ENCODE peak calls at places on chromosome 9, in seven cellular contexts. Q is Karpas-422; E is CD4-positive, alpha-beta memory T cell; G is breast epithelium; C is endodermal cell; J is K562; U is left ventricle myocardium inferior. N is an unnamed sample.
A peak's percentile ranks its signal among the peaks of the same experiment; 100 is the strongest.

GRCh38 chr9:73541923-73542322 is 390.3 kb downstream of the ANXA1 start:
- DNase-seq in Q (no peak), E (no peak), G (no peak), C (no peak), J (no peak), U (no peak), N (no peak)

GRCh38 chr9:78097541-78097940 is 65.9 kb upstream of the GNAQ start:
- DNase-seq in Q (peak; percentile 56), E (no peak), G (no peak), C (no peak), J (no peak), U (no peak), N (no peak)

GRCh38 chr9:28155671-28156070 is 582.4 kb upstream of the C9orf72 start:
- DNase-seq in Q (no peak), E (no peak), G (no peak), C (no peak), J (no peak), U (no peak), N (no peak)

GRCh38 chr9:122053546-122053945 is 39.6 kb downstream of the TTLL11 start:
- DNase-seq in Q (no peak), E (no peak), G (no peak), C (no peak), J (no peak), U (no peak), N (no peak)

GRCh38 chr9:95494022-95494415 is 22.8 kb downstream of the PTCH1 start:
- DNase-seq in Q (peak; percentile 94), E (peak; percentile 46), G (no peak), C (no peak), J (no peak), U (no peak), N (no peak)

GRCh38 chr9:136147038-136147889 is 28.6 kb upstream of the TMEM250 start:
- DNase-seq in Q (no peak), E (no peak), G (no peak), C (no peak), J (no peak), U (no peak), N (no peak)

GRCh38 chr9:36041491-36041890 is 4.8 kb downstream of the RECK start:
- DNase-seq in Q (no peak), E (peak; percentile 9), G (no peak), C (no peak), J (no peak), U (no peak), N (no peak)

GRCh38 chr9:86246752-86247161 is 12.7 kb downstream of the C9orf153 start:
- DNase-seq in Q (peak; percentile 56), E (no peak), G (no peak), C (no peak), J (no peak), U (peak; percentile 38), N (no peak)

GRCh38 chr9:70083429-70083828 is 39.8 kb downstream of the MAMDC2 start:
- DNase-seq in Q (no peak), E (no peak), G (peak; percentile 34), C (no peak), J (no peak), U (no peak), N (peak; percentile 20)

GRCh38 chr9:87342743-87343142 is 154.9 kb upstream of the DAPK1 start:
- DNase-seq in Q (no peak), E (no peak), G (no peak), C (no peak), J (no peak), U (peak; percentile 38), N (peak; percentile 29)

GRCh38 chr9:33187519-33188218 is 20.5 kb upstream of the B4GALT1 start:
- DNase-seq in Q (no peak), E (no peak), G (no peak), C (peak; percentile 75), J (no peak), U (peak; percentile 66), N (peak; percentile 70)

GRCh38 chr9:22170162-22170932 is 161.2 kb upstream of the CDKN2B start:
- DNase-seq in Q (peak; percentile 39), E (no peak), G (no peak), C (no peak), J (no peak), U (no peak), N (no peak)

GRCh38 chr9:114037961-114038723 is 40.0 kb downstream of the AMBP start:
- DNase-seq in Q (no peak), E (no peak), G (peak; percentile 14), C (peak; percentile 71), J (no peak), U (no peak), N (peak; percentile 88)

GRCh38 chr9:91047993-91048607 is 246.5 kb downstream of the SYK start:
- DNase-seq in Q (no peak), E (no peak), G (no peak), C (no peak), J (no peak), U (no peak), N (no peak)

GRCh38 chr9:114210691-114211276 is 55.4 kb downstream of the COL27A1 start:
- DNase-seq in Q (no peak), E (no peak), G (no peak), C (no peak), J (no peak), U (no peak), N (no peak)

GRCh38 chr9:104988539-104988938 is 60.6 kb upstream of the ABCA1 start:
- DNase-seq in Q (no peak), E (no peak), G (no peak), C (no peak), J (no peak), U (no peak), N (no peak)

GRCh38 chr9:15306068-15306756 is 804 bp downstream of the TTC39B start:
- DNase-seq in Q (no peak), E (peak; percentile 65), G (peak; percentile 84), C (peak; percentile 88), J (no peak), U (peak; percentile 38), N (peak; percentile 65)

GRCh38 chr9:107905313-107906027 is 415.9 kb upstream of the KLF4 start:
- DNase-seq in Q (no peak), E (no peak), G (no peak), C (no peak), J (no peak), U (peak; percentile 20), N (no peak)

GRCh38 chr9:125889524-125890473 is 142.6 kb downstream of the PBX3 start:
- DNase-seq in Q (no peak), E (peak; percentile 32), G (no peak), C (peak; percentile 86), J (no peak), U (peak; percentile 39), N (peak; percentile 12)

DNA sequence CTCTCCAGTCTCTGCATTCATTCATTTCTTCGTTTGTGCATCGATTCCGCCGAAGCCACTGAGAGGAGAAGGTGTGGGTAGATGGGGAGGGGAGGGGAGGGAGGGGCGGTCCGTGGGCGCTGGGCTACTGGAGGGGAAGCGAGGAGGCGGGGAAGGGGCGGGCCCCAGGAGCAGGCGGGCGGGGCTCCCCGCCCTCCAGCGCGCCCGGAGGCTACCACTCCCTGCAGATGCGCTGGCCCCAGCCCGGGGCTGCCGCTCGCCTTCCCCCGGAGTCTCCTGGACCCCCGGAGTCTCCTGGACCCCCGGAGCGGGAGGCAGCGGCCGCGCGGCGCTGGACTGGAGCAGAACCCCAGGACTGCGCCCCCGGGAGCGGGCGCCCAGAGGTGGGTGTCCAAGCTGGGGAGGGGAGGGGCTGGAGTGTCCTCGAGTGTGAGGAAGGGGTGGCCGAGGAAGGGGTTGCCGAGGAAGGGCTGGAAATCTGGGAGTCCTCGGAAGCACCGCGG is 159.4 kb downstream of the C9orf152 start:
- DNase-seq in Q (peak; percentile 85), E (peak; percentile 74), G (peak; percentile 26), C (peak; percentile 90), J (peak; percentile 66), U (peak; percentile 84), N (peak; percentile 79)
- H3K27me3 ChIP-seq in Q (no peaks in the 10 kb centered on the region), E (no peaks in the 10 kb centered on the region), G (no peaks in the 10 kb centered on the region), C (peaks cover 41% of the 10 kb centered on the region), J (peaks cover 9% of the 10 kb centered on the region), U (no peaks in the 10 kb centered on the region), N (no peaks in the 10 kb centered on the region)

DNA sequence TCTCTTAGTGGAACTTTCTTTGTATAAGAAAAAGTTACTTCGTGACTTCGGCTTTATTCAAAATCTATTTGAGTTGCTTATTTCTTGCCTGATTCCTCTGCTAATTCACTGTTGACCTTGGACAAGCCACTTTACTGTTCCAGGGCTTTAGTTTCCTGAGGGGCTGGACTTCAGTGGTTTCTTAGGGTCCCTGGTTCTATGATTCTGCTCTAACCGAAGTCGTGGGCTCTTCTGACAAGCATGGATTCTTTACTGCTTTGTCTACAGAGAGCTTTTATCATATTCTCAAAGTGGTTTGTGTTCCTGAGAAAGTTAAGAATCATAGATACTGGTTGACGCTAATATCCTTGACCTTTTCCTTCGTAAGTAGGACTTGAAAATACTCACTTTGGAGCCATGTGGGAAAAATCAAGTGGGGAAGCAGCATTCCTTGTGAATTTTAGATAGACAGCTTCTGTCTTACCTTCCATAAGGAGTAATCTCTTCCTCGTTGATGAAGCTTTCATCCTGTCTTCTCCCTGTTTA is 21.1 kb downstream of the EXOSC2 start:
- DNase-seq in Q (no peak), E (no peak), G (no peak), C (no peak), J (no peak), U (no peak), N (no peak)
- H3K27ac ChIP-seq in Q (no peak overlapping the region), E (no peak overlapping the region), G (no peak overlapping the region), C (no peak overlapping the region), J (peak overlapping the region; percentile 23), U (peak overlapping the region; percentile 99), N (peak overlapping the region; percentile 96)

GRCh38 chr9:128512820-128513219 is 8.3 kb downstream of the GLE1 start:
- DNase-seq in Q (no peak), E (no peak), G (no peak), C (no peak), J (no peak), U (no peak), N (no peak)
- H3K36me3 ChIP-seq in Q (peaks cover 55% of the 10 kb centered on the region), E (peaks cover 28% of the 10 kb centered on the region), G (no peaks in the 10 kb centered on the region), C (peaks cover 24% of the 10 kb centered on the region), J (peaks cover 59% of the 10 kb centered on the region), U (peaks cover 85% of the 10 kb centered on the region), N (peaks cover 29% of the 10 kb centered on the region)

GRCh38 chr9:120697448-120697847 is 16.8 kb downstream of the MEGF9 start:
- DNase-seq in Q (no peak), E (no peak), G (no peak), C (no peak), J (no peak), U (no peak), N (no peak)

GRCh38 chr9:120701248-120701647 is 13.0 kb downstream of the MEGF9 start:
- DNase-seq in Q (no peak), E (no peak), G (no peak), C (no peak), J (no peak), U (no peak), N (no peak)

GRCh38 chr9:120698766-120699165 is 15.5 kb downstream of the MEGF9 start:
- DNase-seq in Q (no peak), E (no peak), G (no peak), C (no peak), J (no peak), U (no peak), N (no peak)

GRCh38 chr9:120705174-120705573 is 9.1 kb downstream of the MEGF9 start:
- DNase-seq in Q (no peak), E (no peak), G (no peak), C (no peak), J (no peak), U (no peak), N (no peak)

GRCh38 chr9:120702075-120702474 is 12.2 kb downstream of the MEGF9 start:
- DNase-seq in Q (no peak), E (no peak), G (no peak), C (no peak), J (no peak), U (no peak), N (no peak)
- H3K27me3 ChIP-seq in Q (no peaks in the 10 kb centered on the region), E (no peaks in the 10 kb centered on the region), G (no peaks in the 10 kb centered on the region), C (peaks cover 3% of the 10 kb centered on the region), J (no peaks in the 10 kb centered on the region), U (no peaks in the 10 kb centered on the region), N (no peaks in the 10 kb centered on the region)